ENCODE peak calls at places on chromosomes 11 and 22, in five cellular contexts. One of them, this sample, is unnamed.

GRCh38 chr11:103968685-103969084 is 67.8 kb upstream of the DDI1 start:
- DNase-seq in brain microvascular endothelial cell: no peak
- DNase-seq in dermis blood vessel endothelial cell: no peak
- DNase-seq in tibial nerve: no peak
- DNase-seq in frontal cortex: no peak
- DNase-seq in this sample: no peak

GRCh38 chr11:13160745-13161144 is 116.8 kb upstream of the BMAL1 start:
- DNase-seq in brain microvascular endothelial cell: no peak
- DNase-seq in dermis blood vessel endothelial cell: no peak
- DNase-seq in tibial nerve: no peak
- DNase-seq in frontal cortex: no peak
- DNase-seq in this sample: no peak

GRCh38 chr11:24249921-24250320 is 246.9 kb upstream of the LUZP2 start:
- DNase-seq in brain microvascular endothelial cell: no peak
- DNase-seq in dermis blood vessel endothelial cell: no peak
- DNase-seq in tibial nerve: no peak
- DNase-seq in frontal cortex: no peak
- DNase-seq in this sample: no peak

GRCh38 chr11:120224872-120225371 is 14.1 kb downstream of the OAF start:
- DNase-seq in brain microvascular endothelial cell: no peak
- DNase-seq in dermis blood vessel endothelial cell: peak
- DNase-seq in tibial nerve: no peak
- DNase-seq in frontal cortex: no peak
- DNase-seq in this sample: no peak

GRCh38 chr11:113474362-113475159 is 637 bp downstream of the DRD2 start:
- DNase-seq in brain microvascular endothelial cell: peak
- DNase-seq in dermis blood vessel endothelial cell: peak
- DNase-seq in tibial nerve: peak
- DNase-seq in frontal cortex: peak
- DNase-seq in this sample: peak

GRCh38 chr11:66546966-66547661 is 411 bp downstream of the ACTN3 start:
- DNase-seq in brain microvascular endothelial cell: no peak
- DNase-seq in dermis blood vessel endothelial cell: no peak
- DNase-seq in tibial nerve: no peak
- DNase-seq in frontal cortex: no peak
- DNase-seq in this sample: no peak

GRCh38 chr11:13315517-13316432 is 38.2 kb downstream of the BMAL1 start:
- DNase-seq in brain microvascular endothelial cell: no peak
- DNase-seq in dermis blood vessel endothelial cell: no peak
- DNase-seq in tibial nerve: no peak
- DNase-seq in frontal cortex: no peak
- DNase-seq in this sample: no peak

GRCh38 chr22:31496735-31497146 is 405 bp downstream of the SFI1 start:
- DNase-seq in brain microvascular endothelial cell: peak
- DNase-seq in dermis blood vessel endothelial cell: peak
- DNase-seq in tibial nerve: no peak
- DNase-seq in frontal cortex: peak
- DNase-seq in this sample: no peak

GRCh38 chr11:10786451-10786850 is 22.3 kb downstream of the EIF4G2 start:
- DNase-seq in brain microvascular endothelial cell: no peak
- DNase-seq in dermis blood vessel endothelial cell: no peak
- DNase-seq in tibial nerve: no peak
- DNase-seq in frontal cortex: no peak
- DNase-seq in this sample: no peak

GRCh38 chr11:122681731-122682130 is 26.2 kb downstream of the UBASH3B start:
- DNase-seq in brain microvascular endothelial cell: no peak
- DNase-seq in dermis blood vessel endothelial cell: no peak
- DNase-seq in tibial nerve: no peak
- DNase-seq in frontal cortex: no peak
- DNase-seq in this sample: no peak

GRCh38 chr22:20572132-20572802 is 64.9 kb downstream of the MED15 start:
- DNase-seq in brain microvascular endothelial cell: no peak
- DNase-seq in dermis blood vessel endothelial cell: no peak
- DNase-seq in tibial nerve: no peak
- DNase-seq in frontal cortex: no peak
- DNase-seq in this sample: no peak

GRCh38 chr11:46006418-46007070 is 84.1 kb downstream of the LARGE2 start:
- DNase-seq in brain microvascular endothelial cell: peak
- DNase-seq in dermis blood vessel endothelial cell: peak
- DNase-seq in tibial nerve: peak
- DNase-seq in frontal cortex: peak
- DNase-seq in this sample: peak

GRCh38 chr22:47781427-47782111 is 1019.1 kb downstream of the TBC1D22A start:
- DNase-seq in brain microvascular endothelial cell: no peak
- DNase-seq in dermis blood vessel endothelial cell: no peak
- DNase-seq in tibial nerve: no peak
- DNase-seq in frontal cortex: no peak
- DNase-seq in this sample: no peak

GRCh38 chr11:26079966-26080365 is 252.0 kb upstream of the ANO3 start:
- DNase-seq in brain microvascular endothelial cell: no peak
- DNase-seq in dermis blood vessel endothelial cell: no peak
- DNase-seq in tibial nerve: no peak
- DNase-seq in frontal cortex: no peak
- DNase-seq in this sample: no peak

GRCh38 chr11:87859583-87859982 is 315.7 kb downstream of the RAB38 start:
- DNase-seq in brain microvascular endothelial cell: no peak
- DNase-seq in dermis blood vessel endothelial cell: peak
- DNase-seq in tibial nerve: peak
- DNase-seq in frontal cortex: no peak
- DNase-seq in this sample: no peak

This sample was measured in amygdala.